ENCODE peak calls at places on chromosomes 6 and 20, in six cellular contexts. I is mammary epithelial cell; X is anterior cingulate cortex; O is tibial artery; A is NCI-H345; Y is CD8-positive, alpha-beta memory T cell. J is an unnamed sample.

GRCh38 chr20:58174708-58175287 is 53.7 kb downstream of the ANKRD60 start:
- DNase-seq in A (no peak), I (no peak), X (no peak), Y (no peak), O (peak; percentile 79), J (no peak)

GRCh38 chr6:47200536-47201334 is 109.0 kb downstream of the TNFRSF21 start:
- DNase-seq in O (no peak), X (no peak), I (peak; percentile 75), Y (no peak), A (no peak), J (no peak)

GRCh38 chr20:49701313-49701731 is 12.4 kb downstream of the B4GALT5 start:
- DNase-seq in I (no peak), Y (peak; percentile 3), O (no peak), X (no peak), A (no peak), J (no peak)

GRCh38 chr6:124661231-124661630 is 301.0 kb upstream of the RNF217 start:
- DNase-seq in Y (no peak), I (no peak), A (no peak), X (no peak), O (no peak), J (no peak)

GRCh38 chr6:144219056-144219685 is 66.0 kb upstream of the UTRN start:
- DNase-seq in X (no peak), I (peak; percentile 28), O (no peak), Y (no peak), A (peak; percentile 23), J (peak; percentile 67)

GRCh38 chr20:47088339-47088738 is 193.7 kb downstream of the EYA2 start:
- DNase-seq in A (no peak), O (no peak), X (no peak), I (no peak), Y (no peak), J (no peak)

GRCh38 chr6:95094751-95095150 is 482.6 kb upstream of the MANEA start:
- DNase-seq in O (no peak), I (peak; percentile 68), X (no peak), Y (no peak), A (no peak), J (no peak)

GRCh38 chr20:38117635-38118034 is 47.4 kb downstream of the TGM2 start:
- DNase-seq in Y (no peak), X (no peak), A (no peak), I (peak; percentile 87), O (no peak), J (no peak)

GRCh38 chr6:134882426-134883038 is 67.4 kb downstream of the ALDH8A1 start:
- DNase-seq in Y (peak; percentile 4), A (peak; percentile 16), I (peak; percentile 67), O (peak; percentile 66), X (peak; percentile 47), J (peak; percentile 27)

J was measured in NCI-H774.